ENCODE peak calls at places on chromosomes 16 and 17, in nine cellular contexts. A, Z, N, F, P, Q, H, D and U are unnamed samples.

GRCh38 chr17:80477647-80478478 is 1.5 kb upstream of the NPTX1 start:
- DNase-seq in N (no peak), Z (peak; percentile 59), F (no peak), H (peak; percentile 72), A (no peak), Q (no peak), P (no peak), D (peak; percentile 45), U (no peak)

GRCh38 chr16:19110537-19111391 is 3.0 kb upstream of the ITPRIPL2 start:
- DNase-seq in N (no peak), H (no peak), P (no peak), D (no peak), Z (no peak), F (no peak), A (no peak), Q (no peak), U (no peak)

GRCh38 chr16:69111831-69112230 is 6.4 kb downstream of the HAS3 start:
- DNase-seq in Q (no peak), N (no peak), H (no peak), P (peak; percentile 57), F (no peak), Z (no peak), A (no peak), D (no peak), U (no peak)

GRCh38 chr16:65289022-65289421 is 167.2 kb upstream of the CDH11 start:
- DNase-seq in Q (no peak), F (no peak), N (no peak), H (no peak), P (no peak), D (no peak), Z (no peak), A (no peak), U (no peak)

GRCh38 chr16:25060920-25061319 is 45.8 kb upstream of the ARHGAP17 start:
- DNase-seq in A (no peak), D (no peak), Z (peak; percentile 31), F (no peak), P (no peak), Q (no peak), H (peak; percentile 47), N (peak; percentile 10), U (no peak)

GRCh38 chr17:39209317-39210092 is 9.4 kb downstream of the RPL19 start:
- DNase-seq in A (peak; percentile 55), F (no peak), P (peak; percentile 97), D (no peak), N (peak; percentile 36), Q (no peak), Z (peak; percentile 69), H (no peak), U (no peak)

GRCh38 chr16:86771506-86772230 is 193.3 kb downstream of the FOXL1 start:
- DNase-seq in Z (peak; percentile 17), P (no peak), Q (no peak), H (no peak), D (no peak), F (no peak), A (no peak), N (no peak), U (no peak)

GRCh38 chr16:11524098-11524760 is 62.5 kb downstream of the LITAF start:
- DNase-seq in P (no peak), N (no peak), Z (no peak), Q (no peak), F (no peak), H (no peak), D (no peak), A (no peak), U (no peak)

GRCh38 chr17:57145347-57145746 is 60.3 kb downstream of the AKAP1 start:
- DNase-seq in F (no peak), A (no peak), Q (no peak), P (no peak), H (no peak), N (no peak), D (no peak), Z (no peak), U (no peak)

GRCh38 chr17:69528035-69528434 is 113.5 kb downstream of the MAP2K6 start:
- DNase-seq in N (no peak), D (no peak), A (no peak), Z (no peak), P (no peak), Q (no peak), F (no peak), H (no peak), U (no peak)

GRCh38 chr16:89695086-89695874 is 6.2 kb downstream of the SPATA2L start:
- DNase-seq in A (no peak), P (peak; percentile 54), H (no peak), Q (no peak), D (no peak), N (no peak), F (no peak), Z (no peak), U (no peak)

GRCh38 chr17:72681844-72682243 is 410.6 kb downstream of the SLC39A11 start:
- DNase-seq in D (peak; percentile 60), H (no peak), Z (no peak), Q (no peak), N (no peak), P (no peak), F (no peak), A (no peak), U (no peak)

GRCh38 chr16:23836404-23837291 is 865 bp downstream of the PRKCB start:
- DNase-seq in P (peak; percentile 77), Z (no peak), F (no peak), H (peak; percentile 62), A (peak; percentile 29), D (no peak), Q (no peak), N (peak; percentile 33), U (no peak)

GRCh38 chr17:59642535-59642934 is 22.8 kb downstream of the CLTC start:
- DNase-seq in N (no peak), D (peak; percentile 23), Z (no peak), A (no peak), P (no peak), F (no peak), Q (no peak), H (no peak), U (no peak)

GRCh38 chr17:3506054-3506453 is 30.3 kb downstream of the ASPA start:
- DNase-seq in N (no peak), H (no peak), Q (no peak), Z (no peak), D (no peak), F (no peak), A (no peak), P (no peak), U (no peak)

GRCh38 chr17:64534187-64534586 is 27.4 kb downstream of the CEP95 start:
- DNase-seq in P (no peak), D (no peak), F (no peak), Z (no peak), A (no peak), H (no peak), Q (no peak), N (no peak), U (no peak)

GRCh38 chr16:49468611-49469322 is 95.2 kb downstream of the C16orf78 start:
- DNase-seq in F (no peak), Q (no peak), D (no peak), Z (no peak), H (no peak), N (no peak), A (no peak), P (no peak), U (no peak)

GRCh38 chr17:83136156-83136555 is 56.7 kb downstream of the METRNL start:
- DNase-seq in A (no peak), Z (no peak), D (no peak), P (peak; percentile 47), N (no peak), Q (no peak), H (no peak), F (no peak), U (no peak)

GRCh38 chr16:19884611-19885455 is at the start of gene GPRC5B:
- DNase-seq in N (peak; percentile 43), P (peak; percentile 83), H (peak; percentile 70), A (peak; percentile 35), F (no peak), Z (peak; percentile 25), Q (no peak), D (peak; percentile 42), U (no peak)

GRCh38 chr17:549197-550040 is 165.2 kb downstream of the VPS53 start:
- DNase-seq in N (no peak), Z (peak; percentile 83), A (no peak), H (no peak), P (no peak), F (no peak), D (no peak), Q (no peak), U (no peak)

GRCh38 chr17:81030726-81031570 is 4.0 kb upstream of the BAIAP2 start:
- DNase-seq in H (no peak), Q (no peak), F (no peak), Z (no peak), N (no peak), P (peak; percentile 77), D (peak; percentile 68), A (no peak), U (no peak)

GRCh38 chr17:81976332-81977210 is 858 bp upstream of the ASPSCR1 start:
- DNase-seq in Q (no peak), Z (no peak), N (no peak), P (no peak), D (peak; percentile 81), H (no peak), F (no peak), A (no peak), U (no peak)

GRCh38 chr16:3175157-3176153 is 12.5 kb upstream of the OR1F1 start:
- DNase-seq in Z (peak; percentile 53), F (no peak), H (peak; percentile 52), D (no peak), Q (no peak), P (peak; percentile 68), A (no peak), N (no peak), U (no peak)